ENCODE peak calls at places on chromosomes 3 and 15, in four cellular contexts. Q is H1, P is HepG2, C is K562. H is an unnamed sample.

GRCh38 chr3:134134240-134134639 is 104.5 kb upstream of the SLCO2A1 start:
- DNase-seq in Q (no peak), P (no peak), C (no peak), H (peak)

GRCh38 chr15:55224892-55225291 is 28.2 kb upstream of the RSL24D1 start:
- DNase-seq in Q (no peak), P (no peak), C (no peak), H (no peak)

GRCh38 chr3:126357299-126358037 is at the start of gene KLF15:
- DNase-seq in Q (no peak), P (peak), C (peak), H (peak)

GRCh38 chr3:144107923-144108322 is 136.3 kb downstream of the DIPK2A start:
- DNase-seq in Q (no peak), P (no peak), C (no peak), H (no peak)

GRCh38 chr3:170049146-170050000 is 11.6 kb downstream of the GPR160 start:
- DNase-seq in Q (no peak), P (no peak), C (no peak), H (no peak)

GRCh38 chr3:156160653-156161052 is 40.3 kb downstream of the KCNAB1 start:
- DNase-seq in Q (no peak), P (no peak), C (no peak), H (no peak)

GRCh38 chr15:37015025-37015424 is 85.3 kb downstream of the MEIS2 start:
- DNase-seq in Q (no peak), P (no peak), C (no peak), H (no peak)

GRCh38 chr3:161556533-161556932 is 59.9 kb downstream of the OTOL1 start:
- DNase-seq in Q (no peak), P (no peak), C (no peak), H (no peak)

GRCh38 chr3:175422744-175423143 is 563.6 kb downstream of the NAALADL2 start:
- DNase-seq in Q (no peak), P (no peak), C (no peak), H (no peak)

GRCh38 chr3:57729339-57730039 is 26.6 kb upstream of the SLMAP start:
- DNase-seq in Q (no peak), P (no peak), C (no peak), H (no peak)

GRCh38 chr3:84904819-84905555 is 53.8 kb upstream of the CADM2 start:
- DNase-seq in Q (no peak), P (no peak), C (no peak), H (no peak)

GRCh38 chr3:99686955-99687612 is 48.7 kb downstream of the COL8A1 start:
- DNase-seq in Q (no peak), P (peak), C (peak), H (peak)

GRCh38 chr3:123605789-123606234 is 21.0 kb upstream of the HACD2 start:
- DNase-seq in Q (no peak), P (peak), C (peak), H (peak)

GRCh38 chr15:66852064-66852905 is 150.2 kb downstream of the SMAD6 start:
- DNase-seq in Q (no peak), P (no peak), C (no peak), H (no peak)

GRCh38 chr3:152452318-152452717 is 183.6 kb downstream of the MBNL1 start:
- DNase-seq in Q (no peak), P (no peak), C (no peak), H (no peak)

GRCh38 chr3:120795959-120796358 is 53.4 kb downstream of the GTF2E1 start:
- DNase-seq in Q (no peak), P (peak), C (no peak), H (peak)

GRCh38 chr3:190710723-190711122 is 151.8 kb downstream of the GMNC start:
- DNase-seq in Q (no peak), P (no peak), C (no peak), H (no peak)

GRCh38 chr15:88069561-88069960 is 187.0 kb downstream of the NTRK3 start:
- DNase-seq in Q (no peak), P (no peak), C (no peak), H (no peak)

GRCh38 chr3:10234526-10235230 is 13.6 kb upstream of the TATDN2 start:
- DNase-seq in Q (no peak), P (no peak), C (peak), H (no peak)

GRCh38 chr15:83015361-83015760 is 3.9 kb upstream of the C15orf40 start:
- DNase-seq in Q (no peak), P (no peak), C (no peak), H (no peak)

GRCh38 chr3:104635872-104636580 is 730.7 kb upstream of the ALCAM start:
- DNase-seq in Q (no peak), P (no peak), C (no peak), H (peak)

GRCh38 chr15:37056168-37056893 is 44.0 kb downstream of the MEIS2 start:
- DNase-seq in Q (no peak), P (no peak), C (peak), H (no peak)

GRCh38 chr3:13229291-13229949 is 156.2 kb upstream of the IQSEC1 start:
- DNase-seq in Q (peak), P (peak), C (peak), H (peak)

GRCh38 chr3:143716731-143717130 is 131.5 kb downstream of the SLC9A9 start:
- DNase-seq in Q (no peak), P (no peak), C (no peak), H (no peak)

GRCh38 chr3:88668180-88668579 is 439.2 kb upstream of the EPHA3 start:
- DNase-seq in Q (no peak), P (no peak), C (no peak), H (no peak)

GRCh38 chr3:38317186-38317759 is 29.3 kb upstream of the XYLB start:
- DNase-seq in Q (no peak), P (no peak), C (no peak), H (no peak)
- TF ChIP-seq PHF8 in Q (no peak), P (no peak), C (no peak), H (no peak)

GRCh38 chr15:45187578-45187893 is 230 bp downstream of the SHF start:
- DNase-seq in Q (no peak), P (no peak), C (no peak), H (no peak)

GRCh38 chr15:45185903-45186770 is 1.6 kb downstream of the SHF start:
- DNase-seq in Q (no peak), P (no peak), C (no peak), H (no peak)

GRCh38 chr15:45185069-45185779 is 2.5 kb downstream of the SHF start:
- DNase-seq in Q (no peak), P (no peak), C (no peak), H (no peak)

GRCh38 chr15:45186771-45187577 is 792 bp downstream of the SHF start:
- DNase-seq in Q (no peak), P (peak), C (no peak), H (no peak)

GRCh38 chr15:45187894-45188830 is at the start of gene SHF:
- DNase-seq in Q (no peak), P (peak), C (peak), H (peak)
- TF ChIP-seq EP300 in Q (no peak), P (no peak), C (no peak), H (no peak)

GRCh38 chr15:22851513-22851912 is 13.0 kb downstream of the NIPA2 start:
- DNase-seq in Q (no peak), P (no peak), C (no peak), H (no peak)
- TF ChIP-seq PHF8 in Q (no peak), P (no peak), C (no peak), H (no peak)

DNA sequence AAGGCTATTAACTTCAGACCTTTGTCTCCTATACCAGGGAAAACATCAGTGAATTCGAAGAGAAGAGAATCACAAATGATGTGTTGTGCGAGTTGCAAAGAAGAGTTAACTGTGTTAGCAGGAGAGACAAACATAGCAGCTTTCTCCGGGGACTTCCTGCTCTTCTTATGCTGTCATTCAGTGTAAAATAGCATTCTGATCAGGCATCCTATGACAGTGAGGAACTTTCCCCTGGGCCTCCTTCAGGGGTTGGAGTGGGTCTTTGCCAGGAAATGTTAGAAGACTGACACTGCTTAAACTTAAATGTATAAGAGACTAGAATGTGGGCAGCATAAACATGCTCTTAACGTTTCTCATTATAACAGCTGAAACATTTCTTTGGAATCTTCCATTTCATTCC is 782.7 kb upstream of the ARPP21 start:
- DNase-seq in Q (no peak), P (no peak), C (no peak), H (no peak)
- TF ChIP-seq EP300 in Q (no peak), P (no peak), C (no peak), H (no peak)

GRCh38 chr3:55488398-55489055 is 1.4 kb upstream of the WNT5A start:
- DNase-seq in Q (no peak), P (no peak), C (no peak), H (peak)

GRCh38 chr3:55485208-55485791 is 1.8 kb downstream of the WNT5A start:
- DNase-seq in Q (no peak), P (peak), C (peak), H (peak)

GRCh38 chr3:55487376-55488241 is 503 bp upstream of the WNT5A start:
- DNase-seq in Q (no peak), P (no peak), C (no peak), H (peak)

GRCh38 chr3:55486101-55486856 is 827 bp downstream of the WNT5A start:
- DNase-seq in Q (no peak), P (no peak), C (no peak), H (no peak)

GRCh38 chr3:55486857-55487375 is at the start of gene WNT5A:
- DNase-seq in Q (no peak), P (no peak), C (no peak), H (peak)
- TF ChIP-seq PHF8 in Q (no peak), P (no peak), C (no peak), H (no peak)

DNA sequence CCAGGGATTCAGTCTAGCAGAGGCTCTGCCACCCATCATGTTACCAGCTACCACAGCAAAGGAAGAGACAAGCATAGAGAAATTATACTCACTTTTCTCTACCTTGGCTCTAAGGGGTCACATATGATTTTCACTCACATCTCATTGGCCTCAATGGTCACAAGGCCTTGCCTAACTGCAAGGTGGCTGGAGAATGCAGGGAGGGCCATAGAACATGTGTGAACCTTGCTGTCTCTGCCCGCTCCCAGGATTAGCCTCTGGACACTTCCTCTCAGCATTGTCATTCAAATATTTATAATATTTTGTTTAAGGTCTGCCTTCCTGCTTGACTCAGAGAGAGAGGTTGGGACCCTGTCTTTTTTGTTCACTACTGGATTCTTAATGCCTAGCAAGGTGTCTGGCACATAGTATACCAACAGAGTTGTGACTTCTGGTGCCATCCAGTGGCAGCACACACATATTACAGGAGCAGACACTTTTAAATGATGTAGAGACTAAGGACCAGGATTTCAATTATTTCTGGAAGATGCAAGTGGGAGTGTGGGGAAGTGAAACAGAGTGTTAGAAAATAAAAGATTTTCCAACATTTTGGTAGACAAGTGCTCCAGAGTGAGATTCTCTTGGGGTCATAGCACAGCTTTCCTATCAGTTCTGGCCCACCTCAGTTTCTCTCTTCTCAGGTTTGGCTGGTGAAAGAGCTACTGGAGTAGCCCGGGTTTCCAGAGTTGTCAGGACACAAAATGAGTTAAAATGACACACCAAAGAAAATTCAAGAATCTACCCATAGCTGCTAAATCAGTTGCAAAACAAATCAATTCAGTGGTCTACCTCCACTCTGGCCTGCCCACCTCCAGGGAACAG is 119.0 kb upstream of the RASGRP1 start:
- DNase-seq in Q (no peak), P (peak), C (peak), H (peak)
- TF ChIP-seq EP300 in Q (no peak), P (no peak), C (no peak), H (no peak)

GRCh38 chr3:193240850-193241706 is at the start of gene PLAAT1:
- DNase-seq in Q (peak), P (no peak), C (peak), H (peak)
- TF ChIP-seq PHF8 in Q (no peak), P (no peak), C (no peak), H (no peak)

GRCh38 chr15:63611217-63611616 is 14.0 kb downstream of the FBXL22 start:
- DNase-seq in Q (no peak), P (no peak), C (no peak), H (no peak)

GRCh38 chr15:63612300-63612699 is 15.1 kb downstream of the FBXL22 start:
- DNase-seq in Q (no peak), P (no peak), C (no peak), H (no peak)

GRCh38 chr15:63610209-63610841 is 13.1 kb downstream of the FBXL22 start:
- DNase-seq in Q (peak), P (peak), C (peak), H (peak)

GRCh38 chr15:63615935-63616334 is 18.7 kb downstream of the FBXL22 start:
- DNase-seq in Q (no peak), P (no peak), C (no peak), H (no peak)
- TF ChIP-seq EP300 in Q (no peak), P (no peak), C (no peak), H (no peak)

H was measured in A549.